ENCODE peak calls at places on chromosomes 7 and 10, in five cellular contexts. N is IMR-90, R is coronary artery, A is mesendoderm, P is aorta. S is an unnamed sample.

GRCh38 chr10:116720241-116721047 is 21.9 kb downstream of the HSPA12A start:
- DNase-seq in R (no peak), P (no peak), N (no peak), A (no peak), S (no peak)

GRCh38 chr10:122516733-122517132 is 43.8 kb upstream of the DMBT1 start:
- DNase-seq in N (no peak), P (no peak), R (no peak), A (no peak), S (no peak)

GRCh38 chr7:102431617-102432298 is 1.6 kb upstream of the ORAI2 start:
- DNase-seq in A (peak; percentile 70), R (no peak), P (no peak), N (no peak), S (peak; percentile 6)

GRCh38 chr7:138125598-138126111 is 49.4 kb downstream of the AKR1D1 start:
- DNase-seq in A (no peak), R (no peak), N (peak; percentile 6), P (no peak), S (no peak)

GRCh38 chr10:121574519-121575170 is 23.6 kb downstream of the FGFR2 start:
- DNase-seq in N (no peak), R (no peak), A (no peak), P (no peak), S (no peak)

GRCh38 chr10:124319926-124320391 is 98.8 kb downstream of the OAT start:
- DNase-seq in N (no peak), P (no peak), R (peak; percentile 80), A (no peak), S (peak; percentile 90)

GRCh38 chr10:53222806-53223205 is 450.2 kb upstream of the MBL2 start:
- DNase-seq in N (no peak), P (no peak), R (no peak), A (no peak), S (no peak)

GRCh38 chr7:74606101-74606908 is 51.2 kb upstream of the GTF2I start:
- DNase-seq in A (peak; percentile 40), P (peak; percentile 67), R (no peak), N (no peak), S (no peak)

GRCh38 chr7:152148706-152149105 is 123.2 kb downstream of the GALNT11 start:
- DNase-seq in P (no peak), N (no peak), A (no peak), R (no peak), S (no peak)

GRCh38 chr7:151244156-151244870 is 4.2 kb downstream of the SMARCD3 start:
- DNase-seq in P (peak; percentile 51), R (no peak), N (peak; percentile 44), A (peak; percentile 60), S (peak; percentile 41)

GRCh38 chr10:119399466-119399865 is 143.1 kb downstream of the RGS10 start:
- DNase-seq in A (no peak), N (no peak), R (no peak), P (no peak), S (no peak)

GRCh38 chr10:70835895-70836294 is 20.1 kb downstream of the SGPL1 start:
- DNase-seq in R (no peak), N (peak; percentile 61), P (no peak), A (no peak), S (peak; percentile 77)

GRCh38 chr7:150753826-150754603 is 16.8 kb downstream of the GIMAP5 start:
- DNase-seq in P (no peak), R (no peak), N (no peak), A (peak; percentile 48), S (no peak)

GRCh38 chr7:136405931-136406777 is 429.0 kb upstream of the MTPN start:
- DNase-seq in R (no peak), P (no peak), N (peak; percentile 53), A (peak; percentile 88), S (peak; percentile 57)

GRCh38 chr10:109126016-109126415 is 797.3 kb downstream of the XPNPEP1 start:
- DNase-seq in A (peak; percentile 27), R (no peak), N (no peak), P (no peak), S (no peak)

GRCh38 chr7:42843209-42843800 is 68.6 kb downstream of the C7orf25 start:
- DNase-seq in A (peak; percentile 70), R (no peak), N (peak; percentile 31), P (no peak), S (peak; percentile 46)

DNA sequence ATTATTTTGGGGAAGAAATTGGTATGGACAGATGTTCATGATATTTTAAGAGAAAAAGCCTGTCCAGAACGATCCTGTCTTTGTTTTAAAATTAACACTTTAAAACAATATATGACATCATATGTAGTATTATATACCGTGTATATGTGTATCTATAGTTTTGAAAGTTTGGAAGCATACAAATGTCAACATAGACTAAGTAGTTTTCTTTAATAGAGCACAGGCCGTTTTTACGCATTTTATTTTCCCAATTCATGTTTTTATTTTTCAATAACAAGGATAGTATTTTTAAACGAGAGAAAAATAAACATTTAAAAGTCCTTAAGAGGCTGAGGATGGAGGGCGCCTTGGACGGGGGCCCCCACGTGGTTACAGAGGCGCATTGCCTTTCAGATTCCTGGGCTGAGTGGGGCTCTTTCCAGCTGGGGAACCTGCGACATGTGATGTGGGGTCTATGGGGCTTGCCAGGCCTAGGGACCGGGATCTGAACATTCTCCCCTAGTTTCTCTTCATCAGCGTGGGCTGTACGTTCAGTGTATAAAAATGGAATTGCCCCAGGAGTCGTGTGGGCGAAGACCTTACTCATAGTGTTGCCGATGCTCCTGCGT is 127.8 kb upstream of the ZNF746 start:
- DNase-seq in A (peak; percentile 66), N (peak; percentile 54), P (peak; percentile 71), R (no peak), S (peak; percentile 62)
- H3K4me3 ChIP-seq in A (no peak overlapping the region), N (no peak overlapping the region), P (peak overlapping the region; percentile 94), R (peak overlapping the region; percentile 97), S (peak overlapping the region; percentile 93)

GRCh38 chr10:76492026-76492425 is 1060.6 kb downstream of the LRMDA start:
- DNase-seq in R (no peak), A (peak; percentile 53), P (no peak), N (peak; percentile 75), S (peak; percentile 91)

GRCh38 chr10:76488602-76489001 is 1057.2 kb downstream of the LRMDA start:
- DNase-seq in P (no peak), A (no peak), R (no peak), N (no peak), S (no peak)

GRCh38 chr10:76487582-76487981 is 1056.2 kb downstream of the LRMDA start:
- DNase-seq in P (no peak), R (no peak), N (no peak), A (no peak), S (no peak)

GRCh38 chr10:76492678-76493472 is 1061.5 kb downstream of the LRMDA start:
- DNase-seq in A (no peak), P (no peak), R (no peak), N (no peak), S (no peak)

DNA sequence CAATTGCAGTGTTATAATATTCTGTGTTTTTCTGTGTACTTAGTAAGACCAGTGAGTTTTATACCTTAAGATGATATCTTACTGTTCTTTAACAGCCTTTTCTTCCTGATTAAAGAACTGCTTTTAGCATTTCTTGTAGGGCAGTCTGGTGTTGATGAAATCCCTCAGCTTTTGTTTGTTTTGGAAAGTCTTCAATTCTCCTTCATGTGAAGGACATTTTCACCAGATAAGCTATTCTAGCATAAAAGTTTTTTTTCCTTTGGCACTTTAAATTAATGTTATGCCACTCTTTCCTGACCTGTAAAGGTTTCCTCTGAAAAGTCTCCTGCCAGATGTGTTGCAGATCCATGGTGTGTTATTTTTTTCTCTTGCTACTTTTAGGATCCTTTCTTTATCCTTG is 1059.8 kb downstream of the LRMDA start:
- DNase-seq in N (no peak), P (no peak), R (no peak), A (no peak), S (no peak)
- H3K4me3 ChIP-seq in N (no peak overlapping the region), P (no peak overlapping the region), R (no peak overlapping the region), A (no peak overlapping the region), S (no peak overlapping the region)

DNA sequence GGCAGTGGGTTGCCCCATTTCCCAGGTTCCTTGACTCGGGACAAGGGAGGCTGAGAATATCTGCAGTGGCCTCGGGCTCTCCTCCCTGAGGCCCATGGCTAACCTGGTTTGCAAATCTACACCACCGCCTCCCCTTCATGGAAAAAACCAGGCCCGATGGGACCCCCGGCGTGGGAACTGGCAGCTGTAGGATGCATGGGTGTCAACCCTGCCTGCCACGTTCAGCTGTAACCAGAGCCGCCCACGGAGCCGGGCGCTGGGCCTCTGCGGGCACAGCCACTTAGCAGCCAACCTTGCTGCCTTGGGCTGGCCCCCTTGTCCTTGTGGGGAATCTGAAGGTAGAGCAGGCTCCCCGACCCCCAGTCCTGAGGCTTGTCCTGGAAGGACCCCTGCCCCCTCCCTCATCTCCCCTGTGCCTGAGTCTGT is 1.6 kb downstream of the PWWP2B start:
- DNase-seq in A (no peak), R (no peak), P (peak; percentile 49), N (no peak), S (no peak)
- H3K4me3 ChIP-seq in A (no peak overlapping the region), R (peak overlapping the region; percentile 99), P (no peak overlapping the region), N (no peak overlapping the region), S (peak overlapping the region; percentile 77)

GRCh38 chr7:37511852-37512377 is 63.3 kb upstream of the ELMO1 start:
- DNase-seq in N (no peak), R (no peak), A (no peak), P (no peak), S (no peak)
- H3K4me3 ChIP-seq in N (no peak overlapping the region), R (no peak overlapping the region), A (no peak overlapping the region), P (no peak overlapping the region), S (no peak overlapping the region)

GRCh38 chr10:79444243-79445119 is 943 bp downstream of the ZCCHC24 start:
- DNase-seq in R (peak; percentile 90), P (peak; percentile 80), N (peak; percentile 68), A (peak; percentile 68), S (peak; percentile 53)
- H3K4me3 ChIP-seq in R (peak overlapping the region; percentile 94), P (peak overlapping the region; percentile 90), N (peak overlapping the region; percentile 87), A (peak overlapping the region; percentile 38), S (peak overlapping the region; percentile 86)

GRCh38 chr10:114303556-114303955 is 64.5 kb downstream of the VWA2 start:
- DNase-seq in N (no peak), A (no peak), R (no peak), P (no peak), S (no peak)
- H3K4me3 ChIP-seq in N (no peak overlapping the region), A (no peak overlapping the region), R (peak overlapping the region; percentile 66), P (no peak overlapping the region), S (no peak overlapping the region)

GRCh38 chr7:6260291-6261183 is 11.9 kb downstream of the CYTH3 start:
- DNase-seq in P (no peak), R (no peak), A (no peak), N (no peak), S (peak; percentile 83)
- H3K4me3 ChIP-seq in P (no peak overlapping the region), R (peak overlapping the region; percentile 10), A (no peak overlapping the region), N (no peak overlapping the region), S (no peak overlapping the region)

DNA sequence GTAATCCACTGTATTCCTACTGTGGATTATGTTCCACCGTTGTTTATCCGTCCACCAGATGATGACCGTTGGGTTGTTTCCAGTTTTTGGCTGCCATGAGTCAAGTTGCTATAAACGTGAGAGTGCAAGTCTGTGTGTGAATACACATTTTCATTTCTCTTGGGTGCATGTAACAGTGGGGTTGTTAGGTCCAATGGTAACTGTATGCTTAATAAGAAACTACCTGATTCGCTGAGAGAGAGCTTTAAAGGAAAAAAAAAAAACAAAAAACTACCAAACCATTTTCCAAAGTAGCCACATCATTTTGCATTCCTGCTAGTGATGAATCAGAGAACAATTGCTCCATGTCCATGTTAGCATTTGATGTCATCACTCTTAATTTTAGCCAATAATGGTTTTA is 15.9 kb downstream of the UBN2 start:
- DNase-seq in P (no peak), A (no peak), R (no peak), N (peak; percentile 76), S (peak; percentile 76)
- H3K4me3 ChIP-seq in P (no peak overlapping the region), A (no peak overlapping the region), R (no peak overlapping the region), N (no peak overlapping the region), S (no peak overlapping the region)

S was measured in AG10803.